ENCODE peak calls at places on chromosomes 1 and 21, in ten cellular contexts. One of them, this sample, is unnamed.

GRCh38 chr1:205356424-205357151 is at the start of gene KLHDC8A:
- DNase-seq in OCI-LY7: no peak
- DNase-seq in psoas muscle: no peak
- DNase-seq in left ventricle myocardium inferior: no peak
- DNase-seq in small intestine: no peak
- DNase-seq in right atrium auricular region: no peak
- DNase-seq in H9: peak
- DNase-seq in AG04450: no peak
- DNase-seq in pancreas: no peak
- DNase-seq in MM.1S: no peak
- DNase-seq in this sample: no peak

GRCh38 chr1:18282851-18283600 is 175.4 kb downstream of the IGSF21 start:
- DNase-seq in pancreas: no peak
- DNase-seq in small intestine: no peak
- DNase-seq in AG04450: no peak
- DNase-seq in OCI-LY7: peak
- DNase-seq in MM.1S: no peak
- DNase-seq in psoas muscle: no peak
- DNase-seq in H9: peak
- DNase-seq in left ventricle myocardium inferior: no peak
- DNase-seq in right atrium auricular region: no peak
- DNase-seq in this sample: no peak

GRCh38 chr1:178004926-178005391 is 35.1 kb upstream of the SEC16B start:
- DNase-seq in H9: no peak
- DNase-seq in pancreas: no peak
- DNase-seq in right atrium auricular region: no peak
- DNase-seq in AG04450: no peak
- DNase-seq in left ventricle myocardium inferior: no peak
- DNase-seq in small intestine: no peak
- DNase-seq in MM.1S: no peak
- DNase-seq in OCI-LY7: no peak
- DNase-seq in psoas muscle: no peak
- DNase-seq in this sample: no peak

GRCh38 chr1:56385314-56385713 is 194.0 kb downstream of the PLPP3 start:
- DNase-seq in H9: no peak
- DNase-seq in psoas muscle: no peak
- DNase-seq in pancreas: no peak
- DNase-seq in MM.1S: no peak
- DNase-seq in small intestine: no peak
- DNase-seq in OCI-LY7: no peak
- DNase-seq in right atrium auricular region: no peak
- DNase-seq in AG04450: no peak
- DNase-seq in left ventricle myocardium inferior: no peak
- DNase-seq in this sample: no peak

GRCh38 chr1:193494368-193494767 is 308.0 kb upstream of the B3GALT2 start:
- DNase-seq in right atrium auricular region: no peak
- DNase-seq in MM.1S: no peak
- DNase-seq in AG04450: no peak
- DNase-seq in pancreas: no peak
- DNase-seq in OCI-LY7: no peak
- DNase-seq in H9: no peak
- DNase-seq in small intestine: no peak
- DNase-seq in left ventricle myocardium inferior: no peak
- DNase-seq in psoas muscle: no peak
- DNase-seq in this sample: no peak

GRCh38 chr1:160169553-160170399 is 18.4 kb downstream of the ATP1A4 start:
- DNase-seq in right atrium auricular region: no peak
- DNase-seq in H9: peak
- DNase-seq in OCI-LY7: peak
- DNase-seq in pancreas: no peak
- DNase-seq in MM.1S: no peak
- DNase-seq in small intestine: no peak
- DNase-seq in psoas muscle: no peak
- DNase-seq in left ventricle myocardium inferior: no peak
- DNase-seq in AG04450: no peak
- DNase-seq in this sample: no peak

GRCh38 chr1:1232224-1232800 is at the start of gene B3GALT6:
- DNase-seq in MM.1S: no peak
- DNase-seq in psoas muscle: no peak
- DNase-seq in H9: peak
- DNase-seq in AG04450: no peak
- DNase-seq in right atrium auricular region: no peak
- DNase-seq in small intestine: no peak
- DNase-seq in pancreas: no peak
- DNase-seq in left ventricle myocardium inferior: no peak
- DNase-seq in OCI-LY7: no peak
- DNase-seq in this sample: no peak

GRCh38 chr21:28239345-28239744 is 753.3 kb downstream of the LTN1 start:
- DNase-seq in MM.1S: no peak
- DNase-seq in right atrium auricular region: no peak
- DNase-seq in OCI-LY7: no peak
- DNase-seq in AG04450: no peak
- DNase-seq in H9: no peak
- DNase-seq in psoas muscle: no peak
- DNase-seq in small intestine: no peak
- DNase-seq in pancreas: no peak
- DNase-seq in left ventricle myocardium inferior: peak
- DNase-seq in this sample: peak

GRCh38 chr1:156895408-156895874 is 1.9 kb downstream of the PEAR1 start:
- DNase-seq in small intestine: no peak
- DNase-seq in MM.1S: no peak
- DNase-seq in OCI-LY7: no peak
- DNase-seq in H9: no peak
- DNase-seq in psoas muscle: peak
- DNase-seq in AG04450: no peak
- DNase-seq in pancreas: no peak
- DNase-seq in right atrium auricular region: no peak
- DNase-seq in left ventricle myocardium inferior: no peak
- DNase-seq in this sample: peak

GRCh38 chr1:156897078-156897825 is 3.7 kb downstream of the PEAR1 start:
- DNase-seq in small intestine: no peak
- DNase-seq in MM.1S: no peak
- DNase-seq in OCI-LY7: no peak
- DNase-seq in psoas muscle: peak
- DNase-seq in AG04450: no peak
- DNase-seq in H9: no peak
- DNase-seq in right atrium auricular region: no peak
- DNase-seq in left ventricle myocardium inferior: no peak
- DNase-seq in pancreas: no peak
- DNase-seq in this sample: peak

GRCh38 chr1:156894711-156895407 is 1.3 kb downstream of the PEAR1 start:
- DNase-seq in psoas muscle: peak
- DNase-seq in OCI-LY7: no peak
- DNase-seq in right atrium auricular region: peak
- DNase-seq in left ventricle myocardium inferior: peak
- DNase-seq in MM.1S: no peak
- DNase-seq in AG04450: no peak
- DNase-seq in pancreas: no peak
- DNase-seq in H9: no peak
- DNase-seq in small intestine: no peak
- DNase-seq in this sample: peak

GRCh38 chr1:156896490-156897033 is 3.0 kb downstream of the PEAR1 start:
- DNase-seq in MM.1S: no peak
- DNase-seq in OCI-LY7: no peak
- DNase-seq in pancreas: no peak
- DNase-seq in AG04450: peak
- DNase-seq in psoas muscle: peak
- DNase-seq in small intestine: no peak
- DNase-seq in H9: peak
- DNase-seq in right atrium auricular region: no peak
- DNase-seq in left ventricle myocardium inferior: no peak
- DNase-seq in this sample: peak

DNA sequence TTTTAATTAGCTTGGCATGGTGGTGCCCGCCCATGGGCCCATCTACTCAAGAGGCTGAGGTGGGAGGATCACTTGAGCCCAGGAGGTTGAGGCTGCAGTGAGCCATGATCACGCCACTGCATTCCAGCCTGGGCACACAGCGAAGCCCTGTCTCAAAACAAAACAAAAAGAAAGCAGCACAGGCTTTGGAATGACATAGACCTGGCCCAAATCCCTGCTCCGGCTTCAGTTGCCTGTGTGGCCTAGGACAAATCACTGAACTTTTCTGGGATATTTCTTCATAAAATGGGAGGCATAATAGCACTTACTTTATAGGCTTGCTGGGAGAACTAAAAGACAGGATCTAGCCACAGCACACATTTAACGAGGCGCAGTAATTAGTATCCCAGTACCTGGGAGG is 2.4 kb downstream of the PEAR1 start:
- DNase-seq in right atrium auricular region: no peak
- DNase-seq in small intestine: no peak
- DNase-seq in psoas muscle: peak
- DNase-seq in AG04450: no peak
- DNase-seq in H9: no peak
- DNase-seq in left ventricle myocardium inferior: no peak
- DNase-seq in pancreas: no peak
- DNase-seq in MM.1S: no peak
- DNase-seq in OCI-LY7: no peak
- DNase-seq in this sample: no peak
- H3K27ac ChIP-seq in right atrium auricular region: peak
- H3K27ac ChIP-seq in small intestine: peak
- H3K27ac ChIP-seq in psoas muscle: peak
- H3K27ac ChIP-seq in AG04450: peak
- H3K27ac ChIP-seq in H9: no peak
- H3K27ac ChIP-seq in left ventricle myocardium inferior: peak
- H3K27ac ChIP-seq in pancreas: no peak
- H3K27ac ChIP-seq in MM.1S: no peak
- H3K27ac ChIP-seq in OCI-LY7: no peak
- H3K27ac ChIP-seq in this sample: peak

GRCh38 chr1:207654320-207654719 is 9.4 kb downstream of the CR1L start:
- DNase-seq in pancreas: no peak
- DNase-seq in small intestine: no peak
- DNase-seq in left ventricle myocardium inferior: no peak
- DNase-seq in H9: no peak
- DNase-seq in OCI-LY7: no peak
- DNase-seq in psoas muscle: no peak
- DNase-seq in MM.1S: no peak
- DNase-seq in AG04450: no peak
- DNase-seq in right atrium auricular region: no peak
- DNase-seq in this sample: no peak
- H3K27ac ChIP-seq in pancreas: no peak
- H3K27ac ChIP-seq in small intestine: no peak
- H3K27ac ChIP-seq in left ventricle myocardium inferior: no peak
- H3K27ac ChIP-seq in H9: no peak
- H3K27ac ChIP-seq in OCI-LY7: no peak
- H3K27ac ChIP-seq in psoas muscle: no peak
- H3K27ac ChIP-seq in MM.1S: no peak
- H3K27ac ChIP-seq in AG04450: no peak
- H3K27ac ChIP-seq in right atrium auricular region: no peak
- H3K27ac ChIP-seq in this sample: no peak

GRCh38 chr1:98203461-98203860 is 282.6 kb upstream of the DPYD start:
- DNase-seq in OCI-LY7: no peak
- DNase-seq in psoas muscle: no peak
- DNase-seq in right atrium auricular region: no peak
- DNase-seq in AG04450: no peak
- DNase-seq in MM.1S: no peak
- DNase-seq in small intestine: no peak
- DNase-seq in H9: no peak
- DNase-seq in pancreas: no peak
- DNase-seq in left ventricle myocardium inferior: no peak
- DNase-seq in this sample: peak

GRCh38 chr1:98210563-98210962 is 289.7 kb upstream of the DPYD start:
- DNase-seq in H9: no peak
- DNase-seq in psoas muscle: no peak
- DNase-seq in AG04450: no peak
- DNase-seq in MM.1S: no peak
- DNase-seq in right atrium auricular region: no peak
- DNase-seq in OCI-LY7: no peak
- DNase-seq in small intestine: no peak
- DNase-seq in left ventricle myocardium inferior: no peak
- DNase-seq in pancreas: no peak
- DNase-seq in this sample: no peak

GRCh38 chr1:98210064-98210463 is 289.2 kb upstream of the DPYD start:
- DNase-seq in MM.1S: no peak
- DNase-seq in right atrium auricular region: no peak
- DNase-seq in H9: no peak
- DNase-seq in left ventricle myocardium inferior: no peak
- DNase-seq in psoas muscle: no peak
- DNase-seq in pancreas: no peak
- DNase-seq in AG04450: peak
- DNase-seq in small intestine: no peak
- DNase-seq in OCI-LY7: no peak
- DNase-seq in this sample: peak

GRCh38 chr1:98201640-98202039 is 280.8 kb upstream of the DPYD start:
- DNase-seq in psoas muscle: no peak
- DNase-seq in MM.1S: no peak
- DNase-seq in right atrium auricular region: no peak
- DNase-seq in AG04450: peak
- DNase-seq in OCI-LY7: no peak
- DNase-seq in small intestine: no peak
- DNase-seq in left ventricle myocardium inferior: no peak
- DNase-seq in H9: no peak
- DNase-seq in pancreas: no peak
- DNase-seq in this sample: peak

GRCh38 chr1:98205291-98206017 is 284.6 kb upstream of the DPYD start:
- DNase-seq in OCI-LY7: no peak
- DNase-seq in MM.1S: no peak
- DNase-seq in right atrium auricular region: no peak
- DNase-seq in AG04450: no peak
- DNase-seq in left ventricle myocardium inferior: no peak
- DNase-seq in H9: no peak
- DNase-seq in pancreas: no peak
- DNase-seq in small intestine: no peak
- DNase-seq in psoas muscle: no peak
- DNase-seq in this sample: peak
- H3K27ac ChIP-seq in OCI-LY7: no peak
- H3K27ac ChIP-seq in MM.1S: no peak
- H3K27ac ChIP-seq in right atrium auricular region: no peak
- H3K27ac ChIP-seq in AG04450: no peak
- H3K27ac ChIP-seq in left ventricle myocardium inferior: no peak
- H3K27ac ChIP-seq in H9: no peak
- H3K27ac ChIP-seq in pancreas: no peak
- H3K27ac ChIP-seq in small intestine: no peak
- H3K27ac ChIP-seq in psoas muscle: no peak
- H3K27ac ChIP-seq in this sample: no peak

GRCh38 chr1:236155399-236155767 is 13.0 kb downstream of the GPR137B start:
- DNase-seq in left ventricle myocardium inferior: no peak
- DNase-seq in H9: no peak
- DNase-seq in small intestine: no peak
- DNase-seq in pancreas: no peak
- DNase-seq in psoas muscle: no peak
- DNase-seq in OCI-LY7: no peak
- DNase-seq in right atrium auricular region: no peak
- DNase-seq in MM.1S: no peak
- DNase-seq in AG04450: no peak
- DNase-seq in this sample: no peak

GRCh38 chr1:236155841-236156503 is 13.6 kb downstream of the GPR137B start:
- DNase-seq in psoas muscle: no peak
- DNase-seq in H9: no peak
- DNase-seq in right atrium auricular region: no peak
- DNase-seq in pancreas: no peak
- DNase-seq in small intestine: no peak
- DNase-seq in AG04450: no peak
- DNase-seq in OCI-LY7: no peak
- DNase-seq in MM.1S: no peak
- DNase-seq in left ventricle myocardium inferior: no peak
- DNase-seq in this sample: no peak

GRCh38 chr1:236158719-236159118 is 16.4 kb downstream of the GPR137B start:
- DNase-seq in MM.1S: no peak
- DNase-seq in small intestine: no peak
- DNase-seq in AG04450: no peak
- DNase-seq in left ventricle myocardium inferior: no peak
- DNase-seq in H9: no peak
- DNase-seq in OCI-LY7: peak
- DNase-seq in right atrium auricular region: no peak
- DNase-seq in pancreas: no peak
- DNase-seq in psoas muscle: no peak
- DNase-seq in this sample: no peak

GRCh38 chr1:236154671-236155398 is 12.5 kb downstream of the GPR137B start:
- DNase-seq in pancreas: no peak
- DNase-seq in left ventricle myocardium inferior: no peak
- DNase-seq in H9: no peak
- DNase-seq in small intestine: no peak
- DNase-seq in OCI-LY7: no peak
- DNase-seq in psoas muscle: no peak
- DNase-seq in MM.1S: no peak
- DNase-seq in right atrium auricular region: no peak
- DNase-seq in AG04450: no peak
- DNase-seq in this sample: no peak

DNA sequence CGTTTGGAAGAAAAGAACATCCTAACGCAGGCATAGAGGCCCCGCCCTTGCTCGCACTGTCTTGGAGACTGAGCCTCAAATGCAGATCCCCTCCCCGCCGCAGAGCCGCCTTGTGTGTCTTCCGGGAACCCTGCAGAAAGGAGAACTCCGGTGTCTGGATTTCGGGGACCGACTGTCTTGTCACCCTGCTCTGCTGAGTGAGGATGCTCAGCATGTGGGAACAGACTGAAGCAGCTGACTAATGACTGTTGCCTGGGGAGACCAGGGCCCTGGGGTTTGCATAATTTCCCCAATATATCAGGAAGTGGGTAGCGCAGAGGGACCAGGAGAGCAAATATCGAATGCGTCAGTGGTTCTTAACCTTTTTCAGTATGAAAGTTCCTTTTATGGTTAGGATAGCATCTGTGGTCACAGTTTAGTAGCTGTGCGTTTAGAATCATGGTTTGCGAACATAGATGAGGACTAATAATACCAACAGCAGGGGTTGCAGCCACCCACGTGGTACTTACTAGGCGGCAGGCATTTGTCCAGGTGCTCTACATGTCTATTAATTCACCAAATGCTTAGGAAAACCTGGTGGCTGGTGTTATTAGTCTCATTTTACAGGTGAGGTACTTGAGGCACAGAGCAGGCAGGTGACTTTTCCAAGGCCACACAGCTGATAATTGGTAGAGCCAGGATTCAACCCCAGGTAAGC is 14.3 kb downstream of the GPR137B start:
- DNase-seq in small intestine: peak
- DNase-seq in MM.1S: peak
- DNase-seq in OCI-LY7: peak
- DNase-seq in left ventricle myocardium inferior: no peak
- DNase-seq in psoas muscle: no peak
- DNase-seq in right atrium auricular region: peak
- DNase-seq in pancreas: no peak
- DNase-seq in AG04450: no peak
- DNase-seq in H9: no peak
- DNase-seq in this sample: no peak
- H3K27ac ChIP-seq in small intestine: peak
- H3K27ac ChIP-seq in MM.1S: no peak
- H3K27ac ChIP-seq in OCI-LY7: peak
- H3K27ac ChIP-seq in left ventricle myocardium inferior: no peak
- H3K27ac ChIP-seq in psoas muscle: no peak
- H3K27ac ChIP-seq in right atrium auricular region: no peak
- H3K27ac ChIP-seq in pancreas: no peak
- H3K27ac ChIP-seq in AG04450: no peak
- H3K27ac ChIP-seq in H9: no peak
- H3K27ac ChIP-seq in this sample: no peak